ENCODE peak calls at places on chromosome 12, in four cellular contexts. One of them, this sample, is unnamed.

GRCh38 chr12:132109741-132110140 is 34.4 kb downstream of the DDX51 start:
- DNase-seq in A549: no peak
- DNase-seq in spleen: no peak
- DNase-seq in prostate gland: no peak
- DNase-seq in this sample: no peak

GRCh38 chr12:115322275-115322674 is 638.3 kb upstream of the TBX3 start:
- DNase-seq in A549: no peak
- DNase-seq in spleen: no peak
- DNase-seq in prostate gland: no peak
- DNase-seq in this sample: no peak

GRCh38 chr12:108117902-108118301 is 11.2 kb upstream of the WSCD2 start:
- DNase-seq in spleen: no peak
- DNase-seq in prostate gland: no peak
- DNase-seq in A549: no peak
- DNase-seq in this sample: no peak

GRCh38 chr12:56041579-56042429 is at the start of gene RPS26:
- DNase-seq in prostate gland: peak; percentile 94
- DNase-seq in A549: peak; percentile 91
- DNase-seq in spleen: peak; percentile 96
- DNase-seq in this sample: peak; percentile 100

GRCh38 chr12:114812858-114813761 is 129.1 kb upstream of the TBX3 start:
- DNase-seq in A549: peak; percentile 34
- DNase-seq in prostate gland: peak; percentile 51
- DNase-seq in spleen: no peak
- DNase-seq in this sample: peak; percentile 75

GRCh38 chr12:18421840-18422239 is 160.5 kb downstream of the PIK3C2G start:
- DNase-seq in spleen: no peak
- DNase-seq in A549: no peak
- DNase-seq in prostate gland: no peak
- DNase-seq in this sample: no peak

GRCh38 chr12:54475542-54475941 is 2.1 kb upstream of the GTSF1 start:
- DNase-seq in spleen: no peak
- DNase-seq in prostate gland: no peak
- DNase-seq in A549: no peak
- DNase-seq in this sample: no peak

GRCh38 chr12:120847392-120848157 is 56.6 kb downstream of the SPPL3 start:
- DNase-seq in prostate gland: no peak
- DNase-seq in A549: no peak
- DNase-seq in spleen: no peak
- DNase-seq in this sample: no peak

GRCh38 chr12:3117144-3117581 is 40.0 kb downstream of the TSPAN9 start:
- DNase-seq in spleen: no peak
- DNase-seq in A549: no peak
- DNase-seq in prostate gland: no peak
- DNase-seq in this sample: no peak

GRCh38 chr12:118746176-118746575 is 235.2 kb upstream of the SRRM4 start:
- DNase-seq in spleen: no peak
- DNase-seq in A549: no peak
- DNase-seq in prostate gland: no peak
- DNase-seq in this sample: no peak

GRCh38 chr12:125111403-125111802 is 46.2 kb downstream of the AACS start:
- DNase-seq in spleen: no peak
- DNase-seq in A549: no peak
- DNase-seq in prostate gland: no peak
- DNase-seq in this sample: no peak

GRCh38 chr12:93798752-93799151 is 121.6 kb downstream of the CRADD start:
- DNase-seq in A549: no peak
- DNase-seq in prostate gland: no peak
- DNase-seq in spleen: no peak
- DNase-seq in this sample: no peak

GRCh38 chr12:53659609-53660008 is 16.3 kb downstream of the ATP5MC2 start:
- DNase-seq in spleen: no peak
- DNase-seq in prostate gland: no peak
- DNase-seq in A549: no peak
- DNase-seq in this sample: no peak

GRCh38 chr12:89648211-89648930 is 60.3 kb downstream of the ATP2B1 start:
- DNase-seq in prostate gland: no peak
- DNase-seq in spleen: no peak
- DNase-seq in A549: no peak
- DNase-seq in this sample: no peak

GRCh38 chr12:93699271-93700141 is 22.3 kb downstream of the CRADD start:
- DNase-seq in A549: no peak
- DNase-seq in spleen: no peak
- DNase-seq in prostate gland: no peak
- DNase-seq in this sample: no peak

GRCh38 chr12:49349266-49349665 is 2.6 kb downstream of the DNAJC22 start:
- DNase-seq in A549: no peak
- DNase-seq in spleen: no peak
- DNase-seq in prostate gland: no peak
- DNase-seq in this sample: no peak

GRCh38 chr12:110199360-110200123 is 75.4 kb downstream of the IFT81 start:
- DNase-seq in A549: peak; percentile 15
- DNase-seq in spleen: no peak
- DNase-seq in prostate gland: no peak
- DNase-seq in this sample: no peak

GRCh38 chr12:72472350-72472749 is 200.2 kb downstream of the TRHDE start:
- DNase-seq in spleen: no peak
- DNase-seq in prostate gland: no peak
- DNase-seq in A549: no peak
- DNase-seq in this sample: no peak

GRCh38 chr12:5173511-5174011 is 129.9 kb downstream of the KCNA5 start:
- DNase-seq in prostate gland: no peak
- DNase-seq in A549: no peak
- DNase-seq in spleen: no peak
- DNase-seq in this sample: peak; percentile 63

DNA sequence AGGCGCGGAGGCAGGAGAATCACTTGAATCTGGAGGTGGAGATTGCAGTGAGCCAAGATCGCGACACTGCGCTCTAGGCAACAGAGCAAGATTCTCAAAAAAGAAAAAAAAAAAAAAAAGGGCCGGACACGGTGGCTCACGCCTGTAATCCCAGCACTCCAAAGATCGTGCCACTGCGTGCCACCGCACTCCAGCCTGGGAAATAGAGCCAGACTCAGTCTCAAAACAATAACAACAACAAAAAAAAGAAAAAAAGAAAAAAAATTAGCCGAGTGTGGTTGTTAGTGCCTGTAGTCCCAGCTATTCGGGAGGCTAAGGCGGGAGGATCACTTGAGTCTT is 470 bp upstream of the RPL6 start:
- DNase-seq in prostate gland: no peak
- DNase-seq in spleen: no peak
- DNase-seq in A549: no peak
- DNase-seq in this sample: no peak
- H3K4me3 ChIP-seq in prostate gland: no peak overlapping the region
- H3K4me3 ChIP-seq in spleen: no peak overlapping the region
- H3K4me3 ChIP-seq in A549: no peak overlapping the region
- H3K4me3 ChIP-seq in this sample: peak overlapping the region; percentile 77

DNA sequence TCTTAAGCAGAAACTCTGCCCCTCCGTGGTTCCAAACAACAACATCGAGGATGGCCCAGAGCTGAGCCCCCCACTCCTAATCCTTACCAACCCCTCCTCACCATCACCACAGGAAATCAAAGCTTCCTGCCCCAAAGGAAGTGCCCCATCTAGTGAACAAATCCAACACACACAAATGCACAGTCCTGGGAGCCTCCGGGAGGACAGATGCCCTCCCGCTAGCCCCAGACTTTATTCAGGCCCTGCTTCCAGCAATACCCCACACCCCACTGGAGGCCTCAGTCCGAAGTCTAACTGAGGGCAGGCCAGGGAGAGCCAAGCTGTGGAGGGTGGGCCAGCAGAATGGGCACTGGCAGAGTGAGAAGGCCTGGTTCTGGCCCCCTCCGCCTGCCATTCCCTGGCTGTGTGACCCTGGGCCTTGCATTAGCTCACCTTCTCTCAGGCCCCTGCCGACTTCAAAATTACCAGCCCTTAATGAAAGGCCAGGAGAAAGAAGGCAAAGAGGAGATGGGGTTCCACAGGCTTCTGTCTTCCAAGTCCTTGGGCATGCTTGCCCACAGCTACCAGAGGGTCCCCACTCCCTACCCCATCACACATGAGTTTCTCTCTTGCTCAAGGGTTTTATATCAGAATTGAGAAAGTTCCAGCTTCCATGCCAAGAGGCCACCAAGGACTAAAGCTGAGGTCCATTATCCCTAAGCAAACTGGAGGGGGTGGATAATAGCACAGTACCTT is 2.3 kb downstream of the HDAC7 start:
- DNase-seq in spleen: peak; percentile 71
- DNase-seq in prostate gland: no peak
- DNase-seq in A549: peak; percentile 23
- DNase-seq in this sample: no peak
- TF ChIP-seq CTCF in spleen: no peak
- TF ChIP-seq CTCF in prostate gland: no peak
- TF ChIP-seq CTCF in A549: peak; percentile 20
- TF ChIP-seq CTCF in this sample: peak; percentile 11

GRCh38 chr12:113500662-113501435 is 29.2 kb upstream of the LHX5 start:
- DNase-seq in A549: no peak
- DNase-seq in spleen: no peak
- DNase-seq in prostate gland: no peak
- DNase-seq in this sample: no peak
- H3K4me3 ChIP-seq in A549: no peak overlapping the region
- H3K4me3 ChIP-seq in spleen: no peak overlapping the region
- H3K4me3 ChIP-seq in prostate gland: no peak overlapping the region
- H3K4me3 ChIP-seq in this sample: no peak overlapping the region

GRCh38 chr12:106898001-106898966 is 57.4 kb upstream of the TMEM263 start:
- DNase-seq in prostate gland: no peak
- DNase-seq in spleen: no peak
- DNase-seq in A549: no peak
- DNase-seq in this sample: no peak

GRCh38 chr12:106894774-106895173 is 60.9 kb upstream of the TMEM263 start:
- DNase-seq in spleen: no peak
- DNase-seq in A549: no peak
- DNase-seq in prostate gland: no peak
- DNase-seq in this sample: no peak

GRCh38 chr12:106900554-106900953 is 55.2 kb upstream of the TMEM263 start:
- DNase-seq in A549: no peak
- DNase-seq in prostate gland: no peak
- DNase-seq in spleen: no peak
- DNase-seq in this sample: no peak

GRCh38 chr12:106896603-106897002 is 59.1 kb upstream of the TMEM263 start:
- DNase-seq in spleen: no peak
- DNase-seq in A549: no peak
- DNase-seq in prostate gland: no peak
- DNase-seq in this sample: no peak

DNA sequence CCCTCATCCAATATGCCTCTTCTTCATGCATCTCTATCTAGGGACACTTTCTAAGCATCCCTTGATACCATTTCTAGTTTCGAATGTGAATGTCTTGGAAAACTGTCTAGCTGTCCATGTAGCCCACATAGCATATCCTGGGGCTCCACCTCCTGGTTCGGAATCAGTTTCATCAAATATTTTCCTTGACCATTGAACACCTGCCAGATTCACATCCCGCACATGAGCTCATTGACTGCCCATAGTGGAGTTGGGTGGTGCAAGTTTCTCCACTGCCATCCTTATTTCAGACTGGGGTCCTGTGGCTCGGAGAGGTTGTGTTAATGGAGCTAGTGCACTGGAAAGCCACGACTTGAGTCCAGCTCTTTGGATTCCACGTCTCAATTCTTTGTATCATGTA is 58.6 kb upstream of the TMEM263 start:
- DNase-seq in spleen: no peak
- DNase-seq in A549: no peak
- DNase-seq in prostate gland: no peak
- DNase-seq in this sample: peak; percentile 17
- TF ChIP-seq CTCF in spleen: no peak
- TF ChIP-seq CTCF in A549: peak; percentile 30
- TF ChIP-seq CTCF in prostate gland: no peak
- TF ChIP-seq CTCF in this sample: peak; percentile 47

DNA sequence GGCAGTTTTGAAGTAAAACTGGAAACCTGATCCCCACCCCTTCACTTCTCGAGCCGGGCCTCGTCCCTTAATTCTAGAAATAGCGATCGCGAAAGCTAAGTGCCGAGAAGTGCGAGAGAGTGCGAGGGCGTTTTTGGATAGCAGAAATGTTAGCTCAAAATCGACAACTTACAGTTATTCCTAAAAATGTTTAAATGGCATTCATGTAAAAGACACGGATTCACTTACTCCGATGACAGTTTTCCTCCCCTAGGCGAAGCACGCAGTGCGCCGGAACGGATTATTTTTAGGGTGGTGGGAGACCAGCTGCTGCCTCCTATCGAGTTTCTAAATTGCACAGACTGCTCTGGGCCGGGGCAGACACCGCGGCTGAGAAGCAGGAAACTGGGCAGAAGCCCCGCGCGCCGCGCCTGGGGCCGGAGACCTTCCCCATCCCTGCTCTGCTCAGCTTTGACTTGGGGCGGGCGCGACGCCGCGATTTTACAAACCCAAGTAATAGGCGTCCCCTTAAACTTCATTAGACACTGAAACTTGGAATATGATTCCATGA is at the start of gene ABCC9:
- DNase-seq in prostate gland: peak; percentile 30
- DNase-seq in A549: no peak
- DNase-seq in spleen: peak; percentile 58
- DNase-seq in this sample: no peak
- H3K4me3 ChIP-seq in prostate gland: peak within 1 kb of the TSS; percentile 31
- H3K4me3 ChIP-seq in A549: peak within 1 kb of the TSS; percentile 36
- H3K4me3 ChIP-seq in spleen: no peak within 1 kb of the TSS
- H3K4me3 ChIP-seq in this sample: no peak within 1 kb of the TSS

GRCh38 chr12:6494968-6495367 is 1.1 kb downstream of the NCAPD2 start:
- DNase-seq in A549: no peak
- DNase-seq in spleen: no peak
- DNase-seq in prostate gland: no peak
- DNase-seq in this sample: no peak

GRCh38 chr12:6492838-6493579 is at the start of gene MRPL51:
- DNase-seq in A549: peak; percentile 96
- DNase-seq in prostate gland: peak; percentile 97
- DNase-seq in spleen: peak; percentile 100
- DNase-seq in this sample: peak; percentile 82

GRCh38 chr12:6493580-6494350 is at the start of gene NCAPD2:
- DNase-seq in spleen: peak; percentile 98
- DNase-seq in prostate gland: peak; percentile 95
- DNase-seq in A549: peak; percentile 90
- DNase-seq in this sample: peak; percentile 92

GRCh38 chr12:6489449-6489848 is 3.6 kb downstream of the MRPL51 start:
- DNase-seq in A549: no peak
- DNase-seq in prostate gland: no peak
- DNase-seq in spleen: no peak
- DNase-seq in this sample: no peak

GRCh38 chr12:6494351-6494743 is 445 bp downstream of the NCAPD2 start:
- DNase-seq in A549: no peak
- DNase-seq in spleen: no peak
- DNase-seq in prostate gland: no peak
- DNase-seq in this sample: no peak
- TF ChIP-seq CTCF in A549: no peak
- TF ChIP-seq CTCF in spleen: peak; percentile 6
- TF ChIP-seq CTCF in prostate gland: no peak
- TF ChIP-seq CTCF in this sample: no peak